ENCODE peak calls at places on chromosomes 12 and 14, in four cellular contexts. O is Peyer's patch, S is brain microvascular endothelial cell, Q is dorsolateral prefrontal cortex. L is an unnamed sample.

GRCh38 chr12:4172999-4173398 is 100.6 kb upstream of the CCND2 start:
- DNase-seq in S (peak; percentile 65), O (no peak), Q (no peak), L (no peak)

GRCh38 chr12:4012977-4013968 is 140.1 kb upstream of the PARP11 start:
- DNase-seq in O (no peak), Q (no peak), S (no peak), L (no peak)

GRCh38 chr12:98456583-98457573 is 58.5 kb upstream of the TMPO start:
- DNase-seq in Q (peak; percentile 60), O (no peak), S (no peak), L (no peak)

GRCh38 chr14:101113108-101113612 is 209.6 kb upstream of the RTL1 start:
- DNase-seq in Q (no peak), S (no peak), O (no peak), L (no peak)

GRCh38 chr12:29229158-29229505 is 80.1 kb downstream of the FAR2 start:
- DNase-seq in Q (no peak), S (no peak), O (no peak), L (no peak)

GRCh38 chr14:52380294-52380693 is 66.2 kb downstream of the PTGER2 start:
- DNase-seq in Q (no peak), S (peak; percentile 24), O (no peak), L (peak; percentile 23)

GRCh38 chr12:21416611-21417121 is 20.8 kb upstream of the PYROXD1 start:
- DNase-seq in S (no peak), Q (no peak), O (no peak), L (no peak)

GRCh38 chr14:74008843-74009499 is 10.1 kb downstream of the ENTPD5 start:
- DNase-seq in Q (no peak), O (no peak), S (no peak), L (no peak)

GRCh38 chr12:62604856-62605255 is 138.2 kb downstream of the MON2 start:
- DNase-seq in O (no peak), S (peak; percentile 36), Q (no peak), L (no peak)

GRCh38 chr14:61726772-61727658 is 31.7 kb downstream of the HIF1A start:
- DNase-seq in S (no peak), Q (no peak), O (no peak), L (no peak)

GRCh38 chr14:75982724-75983358 is 1.0 kb upstream of the TGFB3 start:
- DNase-seq in S (peak; percentile 39), Q (peak; percentile 55), O (peak; percentile 34), L (no peak)

GRCh38 chr14:77099425-77100167 is 1.5 kb downstream of the CIPC start:
- DNase-seq in Q (no peak), S (peak; percentile 40), O (no peak), L (no peak)

GRCh38 chr14:81331229-81332026 is 68.7 kb downstream of the STON2 start:
- DNase-seq in Q (no peak), S (no peak), O (no peak), L (no peak)

GRCh38 chr12:92356405-92356804 is 210.8 kb upstream of the BTG1 start:
- DNase-seq in S (no peak), Q (no peak), O (no peak), L (no peak)

GRCh38 chr14:102999227-102999895 is 58.0 kb downstream of the CDC42BPB start:
- DNase-seq in S (no peak), Q (no peak), O (no peak), L (no peak)
- H3K27ac ChIP-seq in S (no peak overlapping the region), Q (no peak overlapping the region), O (no peak overlapping the region), L (no peak overlapping the region)

DNA sequence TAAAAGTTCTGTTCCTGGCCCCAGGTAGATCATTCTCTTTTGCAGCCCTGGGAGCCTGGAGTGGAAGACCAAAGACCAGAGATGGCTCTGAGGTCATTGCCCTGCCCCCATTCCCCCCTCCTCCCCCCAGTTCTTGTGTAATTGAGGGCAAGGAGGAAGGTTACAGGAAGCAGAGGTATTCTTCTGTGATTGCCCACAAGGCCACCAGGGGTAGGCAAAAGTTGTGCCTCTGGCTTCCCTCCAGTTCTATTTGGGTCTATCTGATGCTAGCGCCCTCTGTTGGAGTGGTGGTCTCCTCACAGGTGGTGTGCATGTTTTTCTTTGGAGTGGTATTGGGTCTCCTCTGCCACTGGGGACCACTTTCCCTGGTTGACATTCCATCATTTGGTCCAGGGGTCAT is 41.2 kb upstream of the CRY1 start:
- DNase-seq in Q (no peak), S (no peak), O (no peak), L (no peak)
- TF ChIP-seq CTCF in Q (no peak), S (peak; percentile 46), O (no peak), L (peak; percentile 56)

GRCh38 chr12:53698948-53699672 is 23.2 kb upstream of the ATP5MC2 start:
- DNase-seq in O (no peak), S (no peak), Q (no peak), L (no peak)

GRCh38 chr12:53699673-53700015 is 23.8 kb upstream of the ATP5MC2 start:
- DNase-seq in Q (no peak), O (no peak), S (no peak), L (no peak)

GRCh38 chr12:53700567-53700966 is 24.7 kb upstream of the ATP5MC2 start:
- DNase-seq in O (no peak), S (no peak), Q (no peak), L (no peak)

GRCh38 chr12:53703746-53704145 is 23.5 kb downstream of the CALCOCO1 start:
- DNase-seq in O (no peak), Q (no peak), S (peak; percentile 22), L (no peak)

GRCh38 chr12:53701518-53702264 is 25.6 kb downstream of the CALCOCO1 start:
- DNase-seq in O (peak; percentile 76), S (peak; percentile 77), Q (peak; percentile 90), L (peak; percentile 30)
- H3K27me3 ChIP-seq in O (no peaks in the 10 kb centered on the region), S (peaks cover 67% of the 10 kb centered on the region), Q (no peaks in the 10 kb centered on the region), L (peaks cover 47% of the 10 kb centered on the region)

GRCh38 chr12:54328595-54329337 is 3.8 kb downstream of the COPZ1 start:
- DNase-seq in Q (no peak), O (no peak), S (no peak), L (no peak)
- H3K27ac ChIP-seq in Q (no peak overlapping the region), O (no peak overlapping the region), S (no peak overlapping the region), L (no peak overlapping the region)

GRCh38 chr12:754871-755562 is 2.6 kb downstream of the WNK1 start:
- DNase-seq in O (no peak), Q (no peak), S (peak; percentile 59), L (peak; percentile 34)
- TF ChIP-seq CTCF in O (peak; percentile 76), Q (peak; percentile 43), S (peak; percentile 52), L (peak; percentile 58)

GRCh38 chr14:79278286-79278797 is 933.0 kb downstream of the DIO2 start:
- DNase-seq in S (no peak), Q (no peak), O (no peak), L (no peak)

GRCh38 chr14:79278798-79279644 is 932.3 kb downstream of the DIO2 start:
- DNase-seq in O (peak; percentile 19), S (peak; percentile 88), Q (peak; percentile 80), L (peak; percentile 90)

GRCh38 chr14:79279645-79280399 is 931.5 kb downstream of the DIO2 start:
- DNase-seq in S (peak; percentile 8), Q (no peak), O (no peak), L (no peak)

GRCh38 chr14:79281244-79282199 is 929.8 kb downstream of the DIO2 start:
- DNase-seq in S (no peak), O (no peak), Q (no peak), L (no peak)

GRCh38 chr14:79280400-79280670 is 931.0 kb downstream of the DIO2 start:
- DNase-seq in Q (no peak), S (no peak), O (no peak), L (no peak)
- H3K27me3 ChIP-seq in Q (no peaks in the 10 kb centered on the region), S (no peaks in the 10 kb centered on the region), O (no peaks in the 10 kb centered on the region), L (peaks cover 36% of the 10 kb centered on the region)

GRCh38 chr12:46181465-46181864 is 87.4 kb downstream of the SLC38A1 start:
- DNase-seq in Q (no peak), O (no peak), S (no peak), L (no peak)

GRCh38 chr12:46177020-46177419 is 91.8 kb downstream of the SLC38A1 start:
- DNase-seq in S (no peak), Q (no peak), O (no peak), L (no peak)

GRCh38 chr12:46179693-46180452 is 89.0 kb downstream of the SLC38A1 start:
- DNase-seq in S (no peak), Q (no peak), O (peak; percentile 43), L (no peak)

GRCh38 chr12:46174919-46175318 is 93.9 kb downstream of the SLC38A1 start:
- DNase-seq in O (no peak), S (no peak), Q (no peak), L (no peak)

DNA sequence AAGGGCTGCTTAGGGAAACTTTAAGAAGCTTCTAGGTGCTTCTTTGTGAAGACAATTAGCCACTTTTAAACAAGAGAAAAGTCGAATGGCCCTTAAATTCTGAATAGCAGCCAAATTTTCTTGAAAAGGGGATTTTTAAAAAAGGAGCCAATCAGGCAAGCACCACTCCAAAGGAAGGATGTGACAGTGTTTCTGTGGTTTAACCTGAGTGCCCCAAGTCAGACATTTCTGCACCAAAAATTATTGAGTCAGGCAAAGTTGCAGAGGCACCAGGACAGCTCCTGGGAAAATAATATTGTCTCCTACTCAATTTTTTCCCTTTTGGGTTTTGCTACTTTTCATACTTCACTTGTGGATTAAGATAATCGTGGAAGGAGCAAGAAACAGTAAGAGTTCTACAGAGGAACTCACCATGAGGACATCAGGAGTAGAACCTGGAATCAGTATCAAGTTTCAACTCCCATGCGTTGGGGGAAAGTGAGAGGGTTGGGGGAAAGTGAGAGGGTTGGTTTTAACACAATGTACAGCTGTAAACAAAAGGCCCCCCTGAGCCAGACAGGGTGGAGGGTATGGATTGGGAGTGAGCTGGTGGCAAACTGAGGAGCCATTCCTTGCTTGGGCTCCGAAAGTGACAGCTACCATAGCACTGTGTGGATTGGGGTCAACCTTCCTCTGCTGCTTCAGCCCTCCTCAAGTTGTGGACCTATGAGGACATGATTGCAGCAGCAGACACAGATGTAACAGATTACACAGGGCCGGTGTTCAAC is 90.8 kb downstream of the SLC38A1 start:
- DNase-seq in O (no peak), S (no peak), Q (no peak), L (no peak)
- H3K27ac ChIP-seq in O (no peak overlapping the region), S (no peak overlapping the region), Q (no peak overlapping the region), L (no peak overlapping the region)